ENCODE peak calls at places on chromosomes 13 and 19, in five cellular contexts. X is HT1080, I is AML-193, T is T-helper 2 cell, R is germinal center. W is an unnamed sample.

GRCh38 chr19:41310031-41310831 is at the start of gene CCDC97:
- DNase-seq in X (peak; percentile 78), I (peak; percentile 85), T (peak; percentile 86), R (peak; percentile 93), W (peak; percentile 93)

GRCh38 chr19:29878973-29879654 is 62.9 kb upstream of the URI1 start:
- DNase-seq in X (peak; percentile 88), I (no peak), T (no peak), R (no peak), W (no peak)

GRCh38 chr13:101514695-101515275 is 62.3 kb downstream of the ITGBL1 start:
- DNase-seq in X (peak; percentile 67), I (peak; percentile 67), T (no peak), R (no peak), W (peak; percentile 26)

GRCh38 chr13:29515372-29515771 is 80.1 kb downstream of the SLC7A1 start:
- DNase-seq in X (no peak), I (no peak), T (no peak), R (no peak), W (no peak)

GRCh38 chr19:41646589-41647204 is 19.8 kb upstream of the CEACAM4 start:
- DNase-seq in X (no peak), I (peak; percentile 57), T (no peak), R (peak; percentile 52), W (peak; percentile 28)

GRCh38 chr13:59957438-59957837 is 206.3 kb downstream of the DIAPH3 start:
- DNase-seq in X (no peak), I (no peak), T (no peak), R (no peak), W (no peak)

GRCh38 chr19:49119411-49120324 is at the start of gene PPFIA3:
- DNase-seq in X (peak; percentile 43), I (no peak), T (no peak), R (peak; percentile 33), W (peak; percentile 26)

GRCh38 chr19:10114651-10115391 is 3.3 kb downstream of the P2RY11 start:
- DNase-seq in X (no peak), I (no peak), T (no peak), R (no peak), W (no peak)

GRCh38 chr19:16087940-16088339 is 11.6 kb downstream of the TPM4 start:
- DNase-seq in X (no peak), I (no peak), T (no peak), R (no peak), W (no peak)

GRCh38 chr19:19342086-19343015 is 21.7 kb downstream of the MAU2 start:
- DNase-seq in X (peak; percentile 54), I (peak; percentile 21), T (no peak), R (peak; percentile 47), W (no peak)

GRCh38 chr13:75635621-75636338 is at the start of gene LMO7:
- DNase-seq in X (no peak), I (no peak), T (peak; percentile 59), R (peak; percentile 77), W (peak; percentile 50)

GRCh38 chr19:19591133-19591825 is 27.2 kb downstream of the PBX4 start:
- DNase-seq in X (peak; percentile 47), I (peak; percentile 82), T (peak; percentile 73), R (peak; percentile 58), W (peak; percentile 66)

GRCh38 chr19:35000647-35001501 is 751 bp downstream of the GRAMD1A start:
- DNase-seq in X (peak; percentile 29), I (peak; percentile 26), T (peak; percentile 68), R (peak; percentile 53), W (no peak)

GRCh38 chr19:3710265-3710812 is 2.2 kb downstream of the TJP3 start:
- DNase-seq in X (peak; percentile 62), I (peak; percentile 59), T (no peak), R (no peak), W (no peak)

GRCh38 chr19:18160792-18161690 is 8.1 kb downstream of the PIK3R2 start:
- DNase-seq in X (no peak), I (peak; percentile 23), T (peak; percentile 73), R (peak; percentile 93), W (peak; percentile 91)